ENCODE peak calls at places on chromosomes 11 and 22, in seven cellular contexts. J, V, F, Q, T, L and R are unnamed samples.

GRCh38 chr11:15006139-15006759 is 34.1 kb upstream of the CALCA start:
- DNase-seq in F (no peak), V (peak), J (peak), L (no peak), Q (no peak), T (peak), R (peak)

GRCh38 chr11:123590296-123590912 is 64.0 kb downstream of the SCN3B start:
- DNase-seq in V (peak), L (no peak), Q (no peak), F (no peak), J (peak), T (peak), R (peak)

GRCh38 chr11:67379061-67380058 is 6.0 kb upstream of the CLCF1 start:
- DNase-seq in T (no peak), L (no peak), Q (no peak), V (no peak), F (no peak), J (peak), R (no peak)

GRCh38 chr11:117930668-117931330 is 1.6 kb upstream of the TMPRSS13 start:
- DNase-seq in T (no peak), F (no peak), V (no peak), L (no peak), J (no peak), Q (peak), R (no peak)

GRCh38 chr11:76288166-76288978 is 82.1 kb upstream of the WNT11 start:
- DNase-seq in Q (peak), V (no peak), F (no peak), J (no peak), T (no peak), L (no peak), R (no peak)

GRCh38 chr11:116276051-116277044 is 496.4 kb downstream of the BUD13 start:
- DNase-seq in J (peak), L (no peak), V (no peak), F (no peak), Q (peak), T (peak), R (no peak)

GRCh38 chr22:46738961-46739870 is 1.2 kb upstream of the CERK start:
- DNase-seq in F (no peak), T (peak), J (peak), V (peak), L (no peak), Q (peak), R (peak)

GRCh38 chr11:107770546-107770945 is 58.7 kb upstream of the SLN start:
- DNase-seq in V (peak), J (peak), Q (no peak), T (peak), F (no peak), L (no peak), R (no peak)

GRCh38 chr11:90717522-90717921 is 494.7 kb upstream of the CHORDC1 start:
- DNase-seq in L (no peak), F (no peak), T (no peak), Q (no peak), J (no peak), V (no peak), R (no peak)

GRCh38 chr22:39308614-39309363 is 10.6 kb downstream of the RPL3 start:
- DNase-seq in V (peak), L (no peak), Q (no peak), J (peak), F (no peak), T (peak), R (peak)

GRCh38 chr22:47565607-47566006 is 803.2 kb downstream of the TBC1D22A start:
- DNase-seq in J (no peak), T (no peak), L (no peak), V (no peak), Q (peak), F (no peak), R (no peak)

GRCh38 chr11:129853508-129854228 is 38.0 kb downstream of the TMEM45B start:
- DNase-seq in V (no peak), T (peak), J (peak), F (no peak), L (no peak), Q (peak), R (no peak)

GRCh38 chr22:50577987-50578775 is at the start of gene CPT1B:
- DNase-seq in T (peak), V (no peak), J (peak), F (no peak), L (no peak), Q (no peak), R (no peak)

GRCh38 chr22:35616043-35616442 is 1.1 kb downstream of the MB start:
- DNase-seq in T (no peak), J (no peak), L (no peak), F (no peak), V (no peak), Q (no peak), R (no peak)

GRCh38 chr22:47001288-47001687 is 238.8 kb downstream of the TBC1D22A start:
- DNase-seq in T (no peak), Q (no peak), V (no peak), L (no peak), F (no peak), J (no peak), R (no peak)

GRCh38 chr22:41526802-41527799 is 17.2 kb downstream of the POLR3H start:
- DNase-seq in F (no peak), L (no peak), Q (peak), V (no peak), T (peak), J (peak), R (no peak)

GRCh38 chr11:32706985-32707736 is 87.3 kb downstream of the CCDC73 start:
- DNase-seq in T (peak), F (no peak), Q (no peak), V (peak), J (peak), L (no peak), R (peak)

GRCh38 chr11:71421392-71421950 is 26.7 kb downstream of the DHCR7 start:
- DNase-seq in V (no peak), J (no peak), T (no peak), F (no peak), L (no peak), Q (no peak), R (no peak)

DNA sequence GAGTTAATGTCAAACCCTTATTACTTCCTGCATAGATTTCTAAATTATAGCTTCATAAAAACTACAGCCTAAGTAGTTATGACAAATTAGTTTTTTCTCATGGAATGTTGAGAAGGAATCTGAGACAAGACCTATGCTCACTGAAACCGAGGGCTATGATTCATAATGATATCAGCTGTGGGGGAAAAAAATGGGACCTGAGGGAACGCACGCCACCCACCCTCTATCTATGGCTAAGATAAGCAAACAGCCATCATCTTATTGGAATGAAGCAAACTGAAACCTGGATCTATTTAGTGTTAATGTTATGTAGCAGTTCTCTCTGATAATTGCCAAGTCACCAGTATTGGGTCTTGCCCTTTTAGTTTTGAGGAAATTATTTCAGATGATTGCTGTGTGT is 906.9 kb upstream of the RAG2 start:
- DNase-seq in J (peak), F (no peak), V (peak), Q (no peak), T (peak), L (no peak), R (no peak)
- H3K4me3 ChIP-seq in J (no peak), F (no peak), V (no peak), Q (no peak), T (no peak), L (no peak), R (no peak)

GRCh38 chr22:37141476-37141875 is 8.2 kb downstream of the IL2RB start:
- DNase-seq in F (no peak), J (no peak), L (no peak), Q (no peak), T (no peak), V (no peak), R (no peak)
- TF ChIP-seq CTCF in F (no peak), J (no peak), L (no peak), Q (no peak), T (no peak), V (no peak), R (no peak)

GRCh38 chr11:86620796-86621575 is 51.4 kb downstream of the ME3 start:
- DNase-seq in L (no peak), V (no peak), J (peak), F (no peak), Q (no peak), T (peak), R (no peak)
- H3K4me3 ChIP-seq in L (no peak), V (no peak), J (no peak), F (no peak), Q (no peak), T (no peak), R (no peak)

GRCh38 chr11:36790450-36790849 is 192.4 kb upstream of the RAG2 start:
- DNase-seq in L (no peak), F (no peak), V (no peak), J (no peak), T (no peak), Q (no peak), R (no peak)

GRCh38 chr11:36792870-36793541 is 195.0 kb upstream of the RAG2 start:
- DNase-seq in T (no peak), F (no peak), V (no peak), Q (no peak), J (peak), L (no peak), R (no peak)

GRCh38 chr11:36791957-36792356 is 193.9 kb upstream of the RAG2 start:
- DNase-seq in Q (no peak), V (no peak), T (no peak), L (no peak), F (no peak), J (no peak), R (no peak)

GRCh38 chr11:36793542-36793926 is 195.5 kb upstream of the RAG2 start:
- DNase-seq in T (no peak), V (no peak), J (peak), Q (no peak), F (no peak), L (no peak), R (no peak)
- TF ChIP-seq CTCF in T (peak), V (no peak), J (peak), Q (no peak), F (no peak), L (no peak), R (peak)

DNA sequence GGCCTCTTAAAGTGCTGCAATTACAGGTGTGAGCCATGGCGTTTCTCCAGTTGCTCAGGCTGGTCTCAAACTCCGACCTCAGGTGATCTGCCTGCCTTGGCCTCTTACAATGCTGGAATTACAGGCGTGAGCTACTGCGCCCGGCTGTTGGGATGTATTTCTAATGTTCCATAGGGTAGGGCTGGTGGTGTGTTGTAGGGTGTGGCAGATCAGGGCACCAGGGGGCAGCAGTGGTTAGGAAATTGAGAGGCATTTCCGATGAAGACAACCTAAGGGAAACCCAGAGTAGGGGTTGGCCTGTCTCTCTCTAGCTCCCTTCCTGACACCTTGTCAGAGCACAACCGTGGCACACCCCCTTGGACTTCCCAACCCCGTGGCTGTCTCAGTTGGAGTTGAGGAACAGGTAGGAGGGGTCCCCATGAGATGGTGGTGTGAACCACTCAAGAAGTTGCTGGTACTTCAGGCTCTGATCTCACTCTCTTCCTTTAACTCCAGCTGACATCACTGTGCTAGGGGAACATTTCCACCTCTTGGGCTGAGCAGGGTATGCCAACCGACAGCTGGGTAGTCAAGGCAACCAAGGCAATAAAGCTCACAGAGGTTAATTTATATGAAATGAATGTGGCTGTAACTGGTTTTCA is 32.9 kb downstream of the YWHAH start:
- DNase-seq in F (no peak), T (peak), Q (peak), J (peak), L (no peak), V (peak), R (no peak)
- H3K4me3 ChIP-seq in F (no peak), T (no peak), Q (no peak), J (no peak), L (no peak), V (no peak), R (no peak)

DNA sequence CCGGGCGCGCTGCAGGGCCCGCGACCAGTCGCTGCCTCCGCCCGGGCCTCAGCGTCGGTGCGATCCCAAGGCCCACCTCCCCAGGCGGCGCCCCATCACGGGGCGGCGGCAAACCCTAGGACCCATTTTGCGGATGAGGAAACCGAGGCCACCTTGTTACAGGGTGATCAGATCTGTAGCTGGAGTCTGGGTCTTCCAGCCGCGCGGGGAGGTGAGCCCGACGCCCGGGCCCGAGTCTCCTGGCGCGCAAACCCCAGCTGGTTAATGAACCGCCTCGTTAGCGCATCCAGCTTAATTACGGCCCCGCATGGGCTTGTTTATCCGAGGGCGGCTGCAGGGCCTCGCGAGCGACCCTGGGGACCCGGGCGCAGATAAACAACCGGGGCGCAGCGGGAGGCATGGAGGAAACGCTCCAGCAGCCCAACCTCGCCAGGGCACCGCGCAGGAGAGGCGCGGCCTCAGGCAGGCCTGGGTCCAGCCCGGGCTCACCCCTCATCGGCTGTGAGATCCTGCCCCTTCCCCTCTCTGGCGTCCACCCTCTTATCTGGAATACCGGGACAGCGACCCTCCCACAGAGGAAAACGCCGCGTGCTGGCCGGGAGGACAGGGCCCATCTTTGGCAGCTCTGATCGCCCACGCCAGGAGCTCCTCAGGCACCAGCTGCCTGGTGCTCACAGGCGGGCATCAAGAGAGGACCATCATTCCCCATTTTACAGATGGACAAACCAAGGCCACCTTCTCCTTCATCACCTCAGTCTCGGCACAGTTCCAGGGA is 14.7 kb downstream of the OTUB1 start:
- DNase-seq in L (no peak), Q (no peak), T (no peak), J (no peak), F (no peak), V (no peak), R (no peak)
- TF ChIP-seq CTCF in L (no peak), Q (no peak), T (no peak), J (no peak), F (peak), V (no peak), R (no peak)

DNA sequence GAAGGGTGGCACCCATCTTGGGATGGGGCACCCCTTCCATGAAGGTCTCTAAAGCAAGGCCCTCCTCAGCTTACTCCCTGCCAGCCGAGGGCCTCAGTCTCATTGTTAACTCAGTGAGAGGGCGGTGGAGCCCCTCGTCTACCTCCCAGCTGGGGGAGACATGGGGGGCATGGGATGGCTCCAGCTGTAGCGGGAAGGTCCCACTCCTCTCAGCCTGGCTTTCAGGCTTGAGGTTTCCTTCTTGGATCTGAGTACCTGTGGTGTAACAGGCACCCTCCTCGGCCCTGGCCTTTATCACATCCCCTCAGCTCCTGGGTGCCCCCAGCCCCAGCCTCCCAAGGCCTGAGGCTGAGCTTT is 2.0 kb downstream of the MIF start:
- DNase-seq in F (no peak), Q (no peak), L (no peak), J (no peak), V (no peak), T (no peak), R (no peak)
- H3K4me3 ChIP-seq in F (no peak), Q (no peak), L (no peak), J (no peak), V (no peak), T (no peak), R (peak)

GRCh38 chr11:119626197-119626909 is 102.6 kb downstream of the NECTIN1 start:
- DNase-seq in L (no peak), V (no peak), F (no peak), Q (no peak), T (no peak), J (no peak), R (no peak)

GRCh38 chr11:119622454-119623143 is 106.4 kb downstream of the NECTIN1 start:
- DNase-seq in V (no peak), L (no peak), F (no peak), J (no peak), Q (no peak), T (no peak), R (no peak)

GRCh38 chr11:119623682-119624081 is 105.3 kb downstream of the NECTIN1 start:
- DNase-seq in Q (no peak), V (no peak), L (no peak), J (no peak), F (no peak), T (no peak), R (no peak)

GRCh38 chr11:119625206-119625988 is 103.6 kb downstream of the NECTIN1 start:
- DNase-seq in V (no peak), L (no peak), F (no peak), T (peak), J (no peak), Q (no peak), R (no peak)

DNA sequence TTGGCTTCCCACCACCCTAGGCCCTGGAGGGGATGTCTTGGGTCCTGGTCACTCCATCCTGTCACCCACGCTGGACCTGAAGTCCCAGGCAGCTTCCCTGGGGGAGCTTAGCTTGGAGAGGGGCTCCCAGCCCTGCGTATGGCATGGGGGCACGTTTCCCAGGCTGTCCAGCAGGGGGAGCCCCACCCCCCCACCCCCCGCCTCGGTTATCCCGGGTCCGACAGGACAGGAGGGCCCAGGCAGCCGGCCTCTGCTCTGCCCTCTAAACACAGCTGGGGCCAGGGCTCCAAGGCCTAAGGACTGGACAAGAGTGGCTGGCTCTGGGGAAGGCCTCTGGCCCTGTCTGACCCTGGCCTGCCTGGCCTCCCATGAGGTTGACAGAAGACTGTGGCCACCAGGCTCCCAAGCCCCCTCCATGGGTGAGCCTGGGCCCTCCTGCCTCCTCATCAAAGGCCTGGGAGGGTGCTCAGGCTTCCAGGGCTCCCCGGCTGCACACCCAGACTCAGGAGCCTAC is 104.8 kb downstream of the NECTIN1 start:
- DNase-seq in F (no peak), V (no peak), Q (no peak), T (no peak), J (no peak), L (no peak), R (no peak)
- TF ChIP-seq CTCF in F (peak), V (peak), Q (peak), T (peak), J (peak), L (peak), R (peak)

GRCh38 chr22:29605236-29605850 is 1.9 kb downstream of the NF2 start:
- DNase-seq in Q (no peak), J (no peak), V (no peak), L (no peak), F (no peak), T (no peak), R (no peak)
- H3K4me3 ChIP-seq in Q (peak), J (peak), V (peak), L (no peak), F (peak), T (no peak), R (no peak)